ENCODE peak calls at places on chromosome 2, in nine cellular contexts. A is GM12864; J is left ventricle myocardium inferior; L is ELR; E is WTC11; N is stimulated activated CD8-positive, alpha-beta memory T cell treated with anti-CD3 and anti-CD28 coated beads, Interleukin-15, amount 100 ng/mL, for 48 hours; G is T-helper 2 cell; H is stimulated activated naive B cell treated with anti-CD40 and anti-IgM and Interleukin-4, amounts not matched to agents 10 μg/mL and 1 μg/mL and 100 μg/mL, for 72 hours; Y is MCF 10A. B is an unnamed sample.

GRCh38 chr2:69221512-69221911 is 165.5 kb downstream of the GFPT1 start:
- DNase-seq in A (no peak), J (no peak), L (no peak), E (no peak), N (no peak), G (no peak), H (no peak), Y (no peak), B (no peak)

GRCh38 chr2:227503433-227504406 is 31.8 kb downstream of the AGFG1 start:
- DNase-seq in A (no peak), J (no peak), L (peak; percentile 86), E (no peak), N (no peak), G (no peak), H (no peak), Y (peak; percentile 91), B (no peak)

GRCh38 chr2:47724221-47724981 is 58.5 kb upstream of the MSH6 start:
- DNase-seq in A (peak; percentile 96), J (no peak), L (peak; percentile 63), E (no peak), N (no peak), G (no peak), H (peak; percentile 86), Y (peak; percentile 4), B (peak; percentile 6)

GRCh38 chr2:186098821-186099220 is 360.2 kb downstream of the FSIP2 start:
- DNase-seq in A (no peak), J (no peak), L (peak; percentile 5), E (no peak), N (no peak), G (no peak), H (no peak), Y (no peak), B (no peak)

GRCh38 chr2:201532686-201533304 is 81.3 kb downstream of the STRADB start:
- DNase-seq in A (peak; percentile 59), J (no peak), L (peak; percentile 98), E (no peak), N (peak; percentile 4), G (peak; percentile 76), H (no peak), Y (peak; percentile 19), B (no peak)

GRCh38 chr2:210207929-210208328 is 17.3 kb downstream of the ACADL start:
- DNase-seq in A (no peak), J (no peak), L (no peak), E (no peak), N (no peak), G (no peak), H (no peak), Y (no peak), B (no peak)

GRCh38 chr2:236998758-236999157 is 86.9 kb upstream of the COPS8 start:
- DNase-seq in A (no peak), J (no peak), L (no peak), E (no peak), N (no peak), G (no peak), H (no peak), Y (no peak), B (no peak)

GRCh38 chr2:69375494-69376353 is 11.3 kb downstream of the GFPT1 start:
- DNase-seq in A (no peak), J (no peak), L (peak; percentile 62), E (no peak), N (no peak), G (peak; percentile 65), H (no peak), Y (peak; percentile 49), B (peak; percentile 37)

GRCh38 chr2:74304332-74305148 is 38.7 kb downstream of the SLC4A5 start:
- DNase-seq in A (no peak), J (no peak), L (no peak), E (no peak), N (no peak), G (peak; percentile 7), H (no peak), Y (no peak), B (no peak)

GRCh38 chr2:237669628-237670351 is 42.4 kb downstream of the LRRFIP1 start:
- DNase-seq in A (peak; percentile 65), J (peak; percentile 72), L (peak; percentile 86), E (no peak), N (no peak), G (peak; percentile 58), H (peak; percentile 72), Y (no peak), B (no peak)

GRCh38 chr2:202632682-202633081 is 2.1 kb upstream of the FAM117B start:
- DNase-seq in A (no peak), J (peak; percentile 36), L (no peak), E (no peak), N (no peak), G (no peak), H (no peak), Y (no peak), B (no peak)

GRCh38 chr2:155733091-155733870 is 599.2 kb downstream of the NR4A2 start:
- DNase-seq in A (no peak), J (no peak), L (no peak), E (no peak), N (no peak), G (no peak), H (no peak), Y (peak; percentile 2), B (peak; percentile 52)

GRCh38 chr2:96832751-96833507 is 10.9 kb downstream of the ANKRD23 start:
- DNase-seq in A (no peak), J (peak; percentile 67), L (peak; percentile 43), E (peak; percentile 77), N (no peak), G (no peak), H (no peak), Y (peak; percentile 43), B (peak; percentile 93)

GRCh38 chr2:79935771-79936657 is 368.5 kb downstream of the LRRTM1 start:
- DNase-seq in A (no peak), J (peak; percentile 14), L (peak; percentile 51), E (peak; percentile 67), N (no peak), G (peak; percentile 37), H (no peak), Y (peak; percentile 76), B (peak; percentile 79)

GRCh38 chr2:71235930-71236587 is 9.2 kb upstream of the PAIP2B start:
- DNase-seq in A (no peak), J (no peak), L (no peak), E (peak; percentile 38), N (no peak), G (no peak), H (peak; percentile 6), Y (no peak), B (peak; percentile 81)

GRCh38 chr2:126857502-126857901 is 41.2 kb upstream of the TEX51 start:
- DNase-seq in A (no peak), J (no peak), L (no peak), E (no peak), N (no peak), G (no peak), H (no peak), Y (no peak), B (no peak)

GRCh38 chr2:232350804-232351685 is 27.5 kb upstream of the ALPP start:
- DNase-seq in A (no peak), J (no peak), L (no peak), E (peak; percentile 34), N (no peak), G (no peak), H (no peak), Y (no peak), B (no peak)

GRCh38 chr2:191049728-191050639 is 36.0 kb upstream of the STAT1 start:
- DNase-seq in A (no peak), J (no peak), L (peak; percentile 68), E (no peak), N (no peak), G (no peak), H (no peak), Y (peak; percentile 64), B (peak; percentile 24)

GRCh38 chr2:32262105-32262504 is 2.6 kb downstream of the NLRC4 start:
- DNase-seq in A (no peak), J (no peak), L (no peak), E (no peak), N (no peak), G (no peak), H (no peak), Y (no peak), B (no peak)

GRCh38 chr2:121489284-121489683 is 41.4 kb upstream of the RNU4ATAC start:
- DNase-seq in A (no peak), J (no peak), L (no peak), E (no peak), N (no peak), G (peak; percentile 28), H (no peak), Y (peak; percentile 92), B (no peak)

GRCh38 chr2:168357799-168358504 is 98.1 kb upstream of the CERS6 start:
- DNase-seq in A (no peak), J (no peak), L (no peak), E (no peak), N (no peak), G (no peak), H (no peak), Y (no peak), B (no peak)

GRCh38 chr2:156005999-156006712 is 326.4 kb downstream of the NR4A2 start:
- DNase-seq in A (no peak), J (no peak), L (no peak), E (peak; percentile 15), N (no peak), G (peak; percentile 3), H (no peak), Y (peak; percentile 26), B (peak; percentile 11)

GRCh38 chr2:79219383-79219988 is 59.9 kb upstream of the REG3A start:
- DNase-seq in A (peak; percentile 37), J (no peak), L (peak; percentile 42), E (peak; percentile 56), N (no peak), G (peak; percentile 35), H (peak; percentile 4), Y (peak; percentile 40), B (peak; percentile 74)

GRCh38 chr2:819121-819520 is 131.5 kb upstream of the SNTG2 start:
- DNase-seq in A (no peak), J (no peak), L (no peak), E (no peak), N (no peak), G (no peak), H (no peak), Y (no peak), B (no peak)

GRCh38 chr2:37610638-37611289 is 60.7 kb downstream of the CDC42EP3 start:
- DNase-seq in A (no peak), J (no peak), L (no peak), E (no peak), N (no peak), G (no peak), H (no peak), Y (no peak), B (no peak)

GRCh38 chr2:167509585-167509984 is 621.3 kb downstream of the XIRP2 start:
- DNase-seq in A (no peak), J (no peak), L (peak; percentile 76), E (no peak), N (no peak), G (no peak), H (no peak), Y (peak; percentile 60), B (peak; percentile 8)

GRCh38 chr2:42770288-42771131 is 6.6 kb upstream of the OXER1 start:
- DNase-seq in A (no peak), J (no peak), L (peak; percentile 63), E (peak; percentile 74), N (no peak), G (peak; percentile 27), H (no peak), Y (peak; percentile 47), B (peak; percentile 86)

GRCh38 chr2:226414313-226414712 is 385.3 kb downstream of the IRS1 start:
- DNase-seq in A (no peak), J (no peak), L (no peak), E (no peak), N (no peak), G (no peak), H (no peak), Y (no peak), B (no peak)

GRCh38 chr2:101388232-101388631 is 929 bp upstream of the CREG2 start:
- DNase-seq in A (no peak), J (no peak), L (peak; percentile 78), E (peak; percentile 9), N (no peak), G (no peak), H (no peak), Y (peak; percentile 74), B (no peak)

GRCh38 chr2:204655101-204655500 is 109.8 kb downstream of the PARD3B start:
- DNase-seq in A (no peak), J (no peak), L (no peak), E (no peak), N (no peak), G (no peak), H (no peak), Y (peak; percentile 56), B (no peak)

GRCh38 chr2:227908266-227909054 is 37.0 kb downstream of the DAW1 start:
- DNase-seq in A (no peak), J (no peak), L (peak; percentile 77), E (no peak), N (no peak), G (no peak), H (no peak), Y (no peak), B (no peak)

B was measured in neural progenitor cell.